ENCODE peak calls at places on chromosomes 12 and 14, in ten cellular contexts. L is activated gamma-delta T cell treated with Interleukin-2 at 50 U/mL for 16 hours; Q is Right ventricle myocardium superior; H is fibroblast of lung; E is activated CD8-positive, alpha-beta T cell treated with anti-CD3 and anti-CD28 coated beads, Interleukin-2, amount 10 ng/mL, durations not matched to agents 7 days and 5 days; X is NCI-H1092; U is stimulated activated CD4-positive, alpha-beta T cell treated with anti-CD3 and anti-CD28 coated beads, Interleukin-4, amount 100 ng/mL, for 1 hour; J is Peyer's patch; I is WERI-Rb-1; D is globus pallidus. O is an unnamed sample.

GRCh38 chr12:107718606-107719005 is 33.0 kb downstream of the PWP1 start:
- DNase-seq in Q (no peak), I (no peak), L (no peak), X (no peak), U (no peak), H (no peak), J (no peak), E (no peak), D (no peak), O (no peak)

GRCh38 chr12:110636516-110636915 is 22.6 kb downstream of the TCTN1 start:
- DNase-seq in L (no peak), Q (no peak), U (no peak), J (no peak), H (no peak), I (no peak), D (no peak), X (no peak), E (no peak), O (no peak)

GRCh38 chr12:1993871-1994371 is 10.3 kb downstream of the DCP1B start:
- DNase-seq in H (peak; percentile 93), E (no peak), L (no peak), Q (no peak), D (no peak), J (no peak), I (no peak), U (no peak), X (no peak), O (no peak)

GRCh38 chr14:51069065-51069464 is 25.8 kb downstream of the TRIM9 start:
- DNase-seq in Q (no peak), D (no peak), U (no peak), J (no peak), H (no peak), X (no peak), L (no peak), I (no peak), E (no peak), O (no peak)

GRCh38 chr12:57545809-57546437 is 1.1 kb downstream of the DCTN2 start:
- DNase-seq in I (no peak), X (no peak), U (no peak), E (no peak), H (no peak), D (no peak), L (no peak), J (peak; percentile 65), Q (no peak), O (no peak)

GRCh38 chr12:75702477-75703093 is 191.2 kb upstream of the KRR1 start:
- DNase-seq in L (no peak), D (no peak), J (no peak), U (no peak), I (no peak), E (no peak), H (no peak), Q (no peak), X (no peak), O (no peak)

GRCh38 chr12:110935588-110935987 is 15.2 kb upstream of the MYL2 start:
- DNase-seq in E (no peak), L (no peak), X (no peak), D (no peak), U (no peak), J (no peak), I (no peak), H (no peak), Q (no peak), O (no peak)

GRCh38 chr12:49304161-49304560 is 9.2 kb downstream of the PRPH start:
- DNase-seq in D (no peak), H (peak; percentile 17), X (no peak), I (no peak), E (no peak), U (no peak), L (no peak), J (no peak), Q (no peak), O (no peak)

GRCh38 chr12:6278439-6279255 is 31.8 kb upstream of the PLEKHG6 start:
- DNase-seq in X (peak; percentile 30), U (peak; percentile 85), Q (peak; percentile 90), J (peak; percentile 97), I (peak; percentile 76), L (peak; percentile 81), E (peak; percentile 84), D (peak; percentile 78), H (peak; percentile 82), O (peak; percentile 72)

GRCh38 chr14:85974602-85975001 is 444.7 kb downstream of the FLRT2 start:
- DNase-seq in J (no peak), X (no peak), U (no peak), L (no peak), I (no peak), E (no peak), H (no peak), Q (no peak), D (no peak), O (no peak)

GRCh38 chr12:69468237-69469026 is 1.8 kb upstream of the FRS2 start:
- DNase-seq in J (no peak), E (no peak), L (no peak), D (no peak), H (peak; percentile 12), I (no peak), Q (no peak), U (no peak), X (no peak), O (no peak)

GRCh38 chr14:62002636-62003035 is 240.4 kb downstream of the SNAPC1 start:
- DNase-seq in I (no peak), Q (no peak), L (no peak), J (no peak), X (no peak), U (no peak), H (no peak), D (no peak), E (no peak), O (no peak)

GRCh38 chr12:16221776-16222175 is 55.7 kb downstream of the SLC15A5 start:
- DNase-seq in J (no peak), E (no peak), L (no peak), I (no peak), X (no peak), H (no peak), D (no peak), U (no peak), Q (no peak), O (no peak)

GRCh38 chr14:76081642-76082041 is 70.1 kb upstream of the GPATCH2L start:
- DNase-seq in J (no peak), U (no peak), X (no peak), Q (no peak), E (no peak), L (no peak), H (no peak), I (no peak), D (no peak), O (no peak)

O was measured in midbrain.